ENCODE peak calls at places on chromosomes 11 and 22, in six cellular contexts. O is COR-L47, H is T-helper 9 cell, X is mammary epithelial cell, A is fibroblast of pulmonary artery, Y is aorta. T is an unnamed sample.

GRCh38 chr22:46054091-46054877 is 77.3 kb upstream of the WNT7B start:
- DNase-seq in A (peak), X (peak), O (peak), Y (peak), H (no peak), T (peak)

GRCh38 chr22:32132783-32133182 is 26.3 kb downstream of the C22orf42 start:
- DNase-seq in Y (no peak), H (no peak), X (no peak), O (no peak), A (no peak), T (no peak)

GRCh38 chr22:32636884-32637283 is 162.3 kb downstream of the FBXO7 start:
- DNase-seq in H (no peak), Y (no peak), X (peak), O (no peak), A (no peak), T (no peak)

GRCh38 chr11:121328213-121328966 is 35.8 kb downstream of the SC5D start:
- DNase-seq in A (no peak), H (peak), X (no peak), O (no peak), Y (no peak), T (no peak)

GRCh38 chr22:31945971-31946680 is 1.8 kb downstream of the YWHAH start:
- DNase-seq in X (no peak), Y (no peak), H (no peak), A (no peak), O (no peak), T (no peak)

GRCh38 chr22:28112548-28113043 is 193.5 kb upstream of the PITPNB start:
- DNase-seq in H (no peak), O (peak), Y (no peak), A (peak), X (no peak), T (peak)

GRCh38 chr11:61546663-61547062 is 34.2 kb downstream of the SYT7 start:
- DNase-seq in X (no peak), O (no peak), A (no peak), H (no peak), Y (no peak), T (no peak)

GRCh38 chr11:70786021-70786665 is 387.8 kb downstream of the CTTN start:
- DNase-seq in H (no peak), X (no peak), A (no peak), O (no peak), Y (no peak), T (no peak)

GRCh38 chr22:29388759-29389090 is 355 bp upstream of the AP1B1 start:
- DNase-seq in O (no peak), X (no peak), H (no peak), Y (no peak), A (no peak), T (no peak)

GRCh38 chr11:1691027-1691877 is 5.7 kb upstream of the KRTAP5-6 start:
- DNase-seq in Y (no peak), O (no peak), X (no peak), A (no peak), H (no peak), T (no peak)

GRCh38 chr11:129279326-129280026 is 87.4 kb upstream of the ARHGAP32 start:
- DNase-seq in H (peak), Y (peak), O (peak), A (peak), X (peak), T (peak)

GRCh38 chr22:45036154-45036553 is 26.3 kb upstream of the PHF21B start:
- DNase-seq in Y (no peak), X (no peak), H (no peak), O (no peak), A (peak), T (no peak)

GRCh38 chr11:67644042-67644441 is 4.5 kb upstream of the TBX10 start:
- DNase-seq in A (peak), H (no peak), O (no peak), Y (peak), X (peak), T (no peak)

GRCh38 chr22:29343313-29343805 is 27.9 kb upstream of the RASL10A start:
- DNase-seq in O (peak), H (no peak), Y (no peak), A (no peak), X (no peak), T (peak)

GRCh38 chr11:61325649-61326414 is 7.1 kb downstream of the DDB1 start:
- DNase-seq in A (peak), X (peak), O (no peak), H (no peak), Y (peak), T (no peak)

GRCh38 chr11:124643605-124644425 is 21.2 kb downstream of the TBRG1 start:
- DNase-seq in O (no peak), Y (no peak), A (peak), H (no peak), X (peak), T (no peak)

GRCh38 chr22:36759481-36760159 is 16.3 kb downstream of the IFT27 start:
- DNase-seq in A (no peak), O (no peak), H (no peak), X (no peak), Y (no peak), T (no peak)

GRCh38 chr11:122628691-122629555 is 26.6 kb upstream of the UBASH3B start:
- DNase-seq in H (peak), Y (peak), O (peak), X (peak), A (peak), T (peak)

GRCh38 chr22:43853328-43853931 is 8.9 kb downstream of the SULT4A1 start:
- DNase-seq in X (no peak), Y (peak), O (no peak), H (no peak), A (no peak), T (no peak)

GRCh38 chr11:19803506-19803998 is 90.9 kb downstream of the NAV2 start:
- DNase-seq in H (no peak), X (peak), Y (no peak), O (no peak), A (no peak), T (no peak)

GRCh38 chr11:75813622-75814039 is 1.4 kb upstream of the UVRAG start:
- DNase-seq in Y (no peak), A (peak), O (no peak), X (peak), H (no peak), T (no peak)

GRCh38 chr11:118939948-118940598 is 14.3 kb upstream of the BCL9L start:
- DNase-seq in O (no peak), X (no peak), A (peak), H (no peak), Y (no peak), T (no peak)

GRCh38 chr22:26893034-26893710 is 235.8 kb downstream of the MIAT start:
- DNase-seq in X (no peak), Y (no peak), A (no peak), O (peak), H (no peak), T (no peak)

GRCh38 chr22:45105281-45105700 is 58.4 kb upstream of the NUP50 start:
- DNase-seq in O (peak), A (no peak), H (no peak), X (peak), Y (no peak), T (no peak)

GRCh38 chr22:30947163-30947820 is 21.3 kb downstream of the MORC2 start:
- DNase-seq in O (peak), X (peak), Y (peak), A (no peak), H (no peak), T (peak)

GRCh38 chr22:41574847-41575381 is 14.1 kb downstream of the CSDC2 start:
- DNase-seq in O (no peak), X (no peak), A (no peak), Y (peak), H (no peak), T (peak)

GRCh38 chr11:131463609-131464008 is 93.2 kb downstream of the NTM start:
- DNase-seq in Y (no peak), O (no peak), X (no peak), H (no peak), A (no peak), T (no peak)

GRCh38 chr11:125341676-125342075 is 154.4 kb downstream of the FEZ1 start:
- DNase-seq in X (no peak), O (no peak), A (no peak), Y (peak), H (no peak), T (no peak)

GRCh38 chr11:86795962-86796361 is 4.4 kb upstream of the PRSS23 start:
- DNase-seq in H (no peak), O (no peak), X (peak), Y (no peak), A (peak), T (no peak)

GRCh38 chr22:36762687-36763260 is 13.1 kb downstream of the IFT27 start:
- DNase-seq in Y (no peak), X (no peak), O (no peak), A (peak), H (no peak), T (peak)

GRCh38 chr11:34940026-34940677 is 23.7 kb downstream of the PDHX start:
- DNase-seq in X (no peak), A (peak), H (no peak), Y (no peak), O (no peak), T (no peak)

GRCh38 chr22:45006873-45007246 is 2.9 kb downstream of the PHF21B start:
- DNase-seq in H (no peak), O (no peak), X (no peak), Y (no peak), A (no peak), T (no peak)

GRCh38 chr22:30843245-30843644 is 125.3 kb downstream of the MORC2 start:
- DNase-seq in O (peak), X (no peak), A (no peak), Y (no peak), H (no peak), T (no peak)

GRCh38 chr22:19098157-19098556 is 24.1 kb downstream of the DGCR2 start:
- DNase-seq in A (no peak), H (no peak), O (no peak), X (no peak), Y (no peak), T (no peak)

GRCh38 chr22:50550395-50550794 is 4.7 kb downstream of the KLHDC7B start:
- DNase-seq in O (no peak), H (no peak), A (no peak), Y (no peak), X (no peak), T (no peak)

GRCh38 chr11:2305862-2306823 is 4.3 kb downstream of the TSPAN32 start:
- DNase-seq in H (no peak), A (peak), O (no peak), X (no peak), Y (peak), T (peak)

GRCh38 chr22:21698430-21699329 is 32.9 kb downstream of the PPIL2 start:
- DNase-seq in A (peak), O (no peak), X (no peak), H (no peak), Y (peak), T (peak)

GRCh38 chr11:114987171-114987760 is 308.9 kb downstream of the NXPE2 start:
- DNase-seq in H (no peak), A (no peak), Y (no peak), O (no peak), X (peak), T (no peak)

GRCh38 chr22:50190182-50190951 is 4.7 kb downstream of the TRABD start:
- DNase-seq in X (peak), H (peak), Y (peak), A (peak), O (peak), T (peak)

GRCh38 chr11:70440206-70440605 is 41.9 kb downstream of the CTTN start:
- DNase-seq in A (no peak), H (no peak), X (no peak), O (no peak), Y (no peak), T (no peak)